ENCODE peak calls at places on chromosomes 3 and 15, in four cellular contexts. Y is NCI-H446 treated with DMSO at 0.1 percent for 48 hours; K is cardiac muscle cell; A is naive thymus-derived CD4-positive, alpha-beta T cell. D is an unnamed sample.
A peak's percentile ranks its signal among the peaks of the same experiment; 100 is the strongest.

GRCh38 chr3:79297242-79297641 is 470.6 kb downstream of the ROBO1 start:
- DNase-seq in Y (peak; percentile 84), K (peak; percentile 3), A (no peak), D (peak; percentile 31)

GRCh38 chr3:42101481-42101880 is 10.3 kb downstream of the TRAK1 start:
- DNase-seq in Y (no peak), K (no peak), A (no peak), D (no peak)

GRCh38 chr3:115272036-115272824 is 125.1 kb upstream of the ZBTB20 start:
- DNase-seq in Y (peak; percentile 87), K (no peak), A (no peak), D (no peak)

GRCh38 chr3:182981038-182981380 is 671 bp upstream of the DCUN1D1 start:
- DNase-seq in Y (no peak), K (no peak), A (no peak), D (no peak)

GRCh38 chr3:8438507-8439079 is 63.0 kb upstream of the LMCD1 start:
- DNase-seq in Y (no peak), K (no peak), A (no peak), D (no peak)

GRCh38 chr15:31314380-31314779 is 12.3 kb upstream of the KLF13 start:
- DNase-seq in Y (no peak), K (no peak), A (no peak), D (no peak)

GRCh38 chr3:11641316-11641682 is 2.4 kb downstream of the VGLL4 start:
- DNase-seq in Y (no peak), K (no peak), A (no peak), D (no peak)

GRCh38 chr3:37737134-37737533 is 124.5 kb upstream of the CTDSPL start:
- DNase-seq in Y (peak; percentile 8), K (peak; percentile 53), A (no peak), D (no peak)

GRCh38 chr3:177050466-177051237 is 146.6 kb downstream of the TBL1XR1 start:
- DNase-seq in Y (peak; percentile 56), K (peak; percentile 37), A (no peak), D (peak; percentile 73)

GRCh38 chr15:59303641-59304433 is 68.8 kb downstream of the MYO1E start:
- DNase-seq in Y (no peak), K (no peak), A (no peak), D (no peak)

GRCh38 chr15:100265641-100266035 is 76.1 kb downstream of the ADAMTS17 start:
- DNase-seq in Y (no peak), K (no peak), A (no peak), D (no peak)

GRCh38 chr15:63049747-63050439 is 7.3 kb downstream of the TPM1 start:
- DNase-seq in Y (no peak), K (peak; percentile 38), A (no peak), D (no peak)

GRCh38 chr15:66936115-66936863 is 129.1 kb upstream of the SMAD3 start:
- DNase-seq in Y (peak; percentile 10), K (no peak), A (no peak), D (peak; percentile 82)

GRCh38 chr3:113018461-113019181 is 27.8 kb downstream of the GTPBP8 start:
- DNase-seq in Y (no peak), K (no peak), A (no peak), D (peak; percentile 13)

GRCh38 chr15:48507416-48508065 is 138.0 kb downstream of the FBN1 start:
- DNase-seq in Y (no peak), K (peak; percentile 59), A (no peak), D (peak; percentile 29)

GRCh38 chr3:101675709-101676218 is 1.2 kb downstream of the ZBTB11 start:
- DNase-seq in Y (no peak), K (peak; percentile 18), A (no peak), D (no peak)

GRCh38 chr3:188174309-188175044 is 20.5 kb downstream of the LPP start:
- DNase-seq in Y (no peak), K (no peak), A (no peak), D (no peak)

GRCh38 chr15:89908226-89908625 is 4.5 kb downstream of the ARPIN start:
- DNase-seq in Y (no peak), K (no peak), A (no peak), D (no peak)

GRCh38 chr15:58444658-58445332 is 13.0 kb downstream of the LIPC start:
- DNase-seq in Y (peak; percentile 70), K (no peak), A (no peak), D (no peak)

GRCh38 chr3:136194409-136195257 is 1.5 kb downstream of the MSL2 start:
- DNase-seq in Y (no peak), K (peak; percentile 46), A (peak; percentile 25), D (no peak)

GRCh38 chr15:63668601-63669000 is 71.4 kb downstream of the FBXL22 start:
- DNase-seq in Y (no peak), K (no peak), A (no peak), D (no peak)

GRCh38 chr3:46442591-46443530 is 21.8 kb downstream of the LTF start:
- DNase-seq in Y (no peak), K (no peak), A (no peak), D (no peak)

GRCh38 chr3:190739726-190740230 is 122.7 kb downstream of the GMNC start:
- DNase-seq in Y (no peak), K (no peak), A (no peak), D (no peak)

D was measured in NCI-H1694 treated with DMSO at 0.1 percent for 48 hours.